ENCODE peak calls at places on chromosomes 6 and 20, in ten cellular contexts. I is brain microvascular endothelial cell, W is right lobe of liver, K is coronary artery, L is A549, U is AG09309, Y is upper lobe of right lung, O is HCT116, R is B cell, F is astrocyte of the cerebellum. M is an unnamed sample.

GRCh38 chr6:162211777-162212176 is 515.8 kb downstream of the PRKN start:
- DNase-seq in I (no peak), W (no peak), K (no peak), L (no peak), U (no peak), Y (no peak), O (no peak), R (no peak), F (no peak), M (no peak)

GRCh38 chr6:20919677-20920385 is 385.6 kb downstream of the CDKAL1 start:
- DNase-seq in I (peak), W (no peak), K (no peak), L (no peak), U (no peak), Y (no peak), O (no peak), R (no peak), F (no peak), M (no peak)

GRCh38 chr6:41700577-41701347 is 34.6 kb downstream of the TFEB start:
- DNase-seq in I (no peak), W (no peak), K (no peak), L (no peak), U (no peak), Y (no peak), O (no peak), R (no peak), F (no peak), M (no peak)

GRCh38 chr6:48835421-48835958 is 627.6 kb downstream of the MMUT start:
- DNase-seq in I (no peak), W (no peak), K (no peak), L (no peak), U (no peak), Y (no peak), O (no peak), R (no peak), F (no peak), M (no peak)

GRCh38 chr6:15843764-15844163 is 180.9 kb upstream of the DTNBP1 start:
- DNase-seq in I (no peak), W (no peak), K (no peak), L (no peak), U (no peak), Y (no peak), O (no peak), R (no peak), F (no peak), M (no peak)

GRCh38 chr6:25094726-25095125 is 159.0 kb upstream of the RIPOR2 start:
- DNase-seq in I (no peak), W (no peak), K (no peak), L (no peak), U (no peak), Y (no peak), O (no peak), R (no peak), F (no peak), M (no peak)

GRCh38 chr6:134436281-134436815 is 118.4 kb upstream of the SGK1 start:
- DNase-seq in I (peak), W (no peak), K (no peak), L (peak), U (peak), Y (no peak), O (peak), R (peak), F (peak), M (no peak)

GRCh38 chr20:53735536-53736050 is 142.0 kb upstream of the ZNF217 start:
- DNase-seq in I (peak), W (no peak), K (no peak), L (peak), U (peak), Y (no peak), O (no peak), R (no peak), F (peak), M (no peak)

GRCh38 chr6:131811510-131811909 is 3.7 kb downstream of the ENPP1 start:
- DNase-seq in I (no peak), W (no peak), K (no peak), L (no peak), U (no peak), Y (no peak), O (no peak), R (no peak), F (no peak), M (no peak)

GRCh38 chr6:131807321-131807643 is 538 bp upstream of the ENPP1 start:
- DNase-seq in I (no peak), W (no peak), K (no peak), L (no peak), U (no peak), Y (no peak), O (no peak), R (no peak), F (no peak), M (no peak)

GRCh38 chr6:131808460-131809269 is 845 bp downstream of the ENPP1 start:
- DNase-seq in I (no peak), W (no peak), K (no peak), L (no peak), U (no peak), Y (no peak), O (no peak), R (peak), F (no peak), M (no peak)

GRCh38 chr6:131803007-131803769 is 4.6 kb upstream of the ENPP1 start:
- DNase-seq in I (no peak), W (no peak), K (no peak), L (no peak), U (no peak), Y (no peak), O (no peak), R (no peak), F (no peak), M (no peak)

GRCh38 chr6:131807644-131808459 is at the start of gene ENPP1:
- DNase-seq in I (no peak), W (peak), K (peak), L (peak), U (no peak), Y (peak), O (peak), R (peak), F (no peak), M (peak)
- TF ChIP-seq CTCF in I (peak), W (peak), K (no peak), L (peak), U (peak), Y (peak), O (no peak), R (no peak), F (peak), M (peak)

GRCh38 chr20:17281478-17281877 is 54.6 kb downstream of the PCSK2 start:
- DNase-seq in I (no peak), W (no peak), K (no peak), L (peak), U (no peak), Y (no peak), O (peak), R (no peak), F (no peak), M (no peak)
- TF ChIP-seq CTCF in I (peak), W (peak), K (no peak), L (peak), U (peak), Y (peak), O (no peak), R (no peak), F (peak), M (peak)

GRCh38 chr6:79426625-79427278 is 110.5 kb downstream of the LCA5 start:
- DNase-seq in I (no peak), W (no peak), K (no peak), L (no peak), U (no peak), Y (no peak), O (no peak), R (no peak), F (no peak), M (no peak)

GRCh38 chr6:79432726-79433125 is 104.5 kb downstream of the LCA5 start:
- DNase-seq in I (peak), W (no peak), K (no peak), L (no peak), U (no peak), Y (no peak), O (no peak), R (no peak), F (no peak), M (no peak)

GRCh38 chr6:79430913-79431312 is 106.3 kb downstream of the LCA5 start:
- DNase-seq in I (no peak), W (no peak), K (no peak), L (no peak), U (no peak), Y (no peak), O (no peak), R (no peak), F (no peak), M (no peak)

GRCh38 chr6:79427721-79428120 is 109.5 kb downstream of the LCA5 start:
- DNase-seq in I (peak), W (no peak), K (no peak), L (no peak), U (no peak), Y (no peak), O (no peak), R (no peak), F (no peak), M (no peak)

DNA sequence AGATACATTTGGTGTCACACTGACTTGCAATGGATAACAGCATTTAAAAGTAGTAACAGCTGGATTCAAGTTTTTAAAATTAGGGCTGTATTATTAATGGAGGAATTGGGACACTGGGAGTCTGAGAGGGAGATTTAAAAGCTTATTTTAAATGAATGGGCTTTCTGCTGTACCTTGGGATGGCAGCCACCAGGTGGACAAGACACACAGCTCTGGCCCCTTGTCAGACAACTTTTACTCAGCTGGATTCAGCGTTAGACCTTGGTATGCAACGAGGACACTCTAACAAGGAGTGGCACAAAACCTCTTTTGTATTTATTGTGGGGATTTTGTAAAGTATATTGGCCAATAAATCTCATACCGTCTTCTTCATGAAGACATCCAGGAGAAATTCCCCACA is 105.8 kb downstream of the LCA5 start:
- DNase-seq in I (no peak), W (no peak), K (no peak), L (peak), U (no peak), Y (no peak), O (no peak), R (no peak), F (no peak), M (no peak)
- TF ChIP-seq CTCF in I (peak), W (no peak), K (no peak), L (no peak), U (peak), Y (peak), O (no peak), R (no peak), F (no peak), M (peak)

GRCh38 chr20:18018100-18018499 is 39.6 kb downstream of the OVOL2 start:
- DNase-seq in I (no peak), W (no peak), K (no peak), L (no peak), U (no peak), Y (no peak), O (no peak), R (no peak), F (no peak), M (no peak)

GRCh38 chr20:18024606-18025127 is 33.0 kb downstream of the OVOL2 start:
- DNase-seq in I (no peak), W (no peak), K (no peak), L (no peak), U (no peak), Y (no peak), O (no peak), R (no peak), F (no peak), M (no peak)

GRCh38 chr20:18016772-18017171 is 40.9 kb downstream of the OVOL2 start:
- DNase-seq in I (no peak), W (no peak), K (no peak), L (no peak), U (no peak), Y (no peak), O (no peak), R (no peak), F (no peak), M (no peak)

GRCh38 chr20:18019068-18019467 is 38.6 kb downstream of the OVOL2 start:
- DNase-seq in I (peak), W (no peak), K (no peak), L (peak), U (no peak), Y (no peak), O (no peak), R (no peak), F (no peak), M (no peak)

DNA sequence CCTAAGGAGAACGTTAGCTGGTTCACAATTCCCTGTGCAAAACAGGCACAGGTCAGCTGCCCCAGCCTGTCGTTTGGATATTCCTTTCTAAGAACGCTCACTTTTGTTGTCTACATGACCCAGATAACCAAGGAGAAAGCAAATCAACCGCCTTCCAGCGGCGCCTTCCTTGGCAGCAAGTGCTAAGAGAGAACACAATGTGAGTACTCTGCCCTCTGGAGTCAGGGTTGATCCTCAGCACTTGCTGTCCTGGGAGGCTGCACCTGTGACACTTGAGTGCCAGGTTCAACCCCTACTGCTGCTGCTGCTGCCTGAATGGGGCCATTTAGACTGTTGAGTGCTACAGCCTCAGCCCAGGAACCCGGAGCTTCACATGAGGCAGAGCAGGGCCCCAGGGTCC is 36.8 kb downstream of the OVOL2 start:
- DNase-seq in I (no peak), W (no peak), K (no peak), L (no peak), U (no peak), Y (no peak), O (no peak), R (no peak), F (no peak), M (no peak)
- TF ChIP-seq CTCF in I (no peak), W (no peak), K (no peak), L (no peak), U (no peak), Y (no peak), O (no peak), R (no peak), F (no peak), M (no peak)

GRCh38 chr20:43655937-43656336 is 11.0 kb upstream of the MYBL2 start:
- DNase-seq in I (no peak), W (no peak), K (no peak), L (no peak), U (no peak), Y (no peak), O (no peak), R (no peak), F (no peak), M (no peak)

GRCh38 chr20:43653966-43654365 is 12.9 kb upstream of the MYBL2 start:
- DNase-seq in I (no peak), W (no peak), K (no peak), L (no peak), U (no peak), Y (no peak), O (no peak), R (no peak), F (no peak), M (no peak)

GRCh38 chr20:43658068-43658722 is 8.7 kb upstream of the MYBL2 start:
- DNase-seq in I (no peak), W (no peak), K (no peak), L (peak), U (no peak), Y (no peak), O (no peak), R (no peak), F (no peak), M (no peak)

GRCh38 chr20:43662943-43663655 is 3.8 kb upstream of the MYBL2 start:
- DNase-seq in I (no peak), W (no peak), K (no peak), L (peak), U (no peak), Y (no peak), O (no peak), R (no peak), F (no peak), M (no peak)

DNA sequence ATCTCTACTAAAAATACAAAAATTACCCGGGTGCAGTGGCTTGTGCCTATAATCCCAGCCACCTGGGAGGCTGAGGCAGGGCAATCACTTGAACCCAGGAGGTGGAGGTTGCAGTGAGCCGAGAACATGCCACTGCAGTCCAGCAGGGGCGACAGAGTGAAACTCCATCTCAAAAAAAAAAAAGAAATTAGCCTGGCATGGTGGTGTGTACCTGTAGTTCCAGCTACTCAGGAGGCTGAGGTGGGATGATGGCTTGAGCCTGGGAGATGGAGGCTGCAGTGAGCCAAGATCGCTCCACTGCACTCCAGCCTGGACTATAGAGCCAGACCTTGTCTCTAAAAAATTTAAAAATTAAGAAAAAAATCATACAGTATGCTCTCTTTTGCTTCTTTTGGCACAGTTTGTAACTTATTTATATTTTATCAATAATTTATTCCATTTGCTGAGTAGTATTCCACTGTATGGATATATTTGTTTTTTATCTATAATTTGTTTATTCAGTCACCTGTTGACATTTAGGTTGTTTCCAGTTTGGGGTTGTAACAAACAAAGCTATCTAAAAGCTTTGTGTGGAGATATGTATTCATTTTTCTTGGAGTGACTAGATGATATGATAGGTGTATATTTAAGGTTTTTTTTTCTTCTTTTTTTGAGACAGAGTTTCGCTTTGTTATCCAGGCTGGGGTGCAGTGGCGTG is 8.0 kb upstream of the MYBL2 start:
- DNase-seq in I (no peak), W (no peak), K (no peak), L (peak), U (no peak), Y (no peak), O (no peak), R (no peak), F (no peak), M (no peak)
- TF ChIP-seq CTCF in I (peak), W (no peak), K (no peak), L (no peak), U (no peak), Y (no peak), O (no peak), R (no peak), F (no peak), M (no peak)

GRCh38 chr6:77448546-77448945 is 14.7 kb downstream of the HTR1B start:
- DNase-seq in I (no peak), W (no peak), K (no peak), L (no peak), U (no peak), Y (no peak), O (no peak), R (no peak), F (no peak), M (no peak)

GRCh38 chr6:77447254-77447653 is 16.0 kb downstream of the HTR1B start:
- DNase-seq in I (no peak), W (no peak), K (no peak), L (no peak), U (no peak), Y (no peak), O (no peak), R (no peak), F (no peak), M (no peak)

GRCh38 chr6:77454386-77454785 is 8.9 kb downstream of the HTR1B start:
- DNase-seq in I (no peak), W (no peak), K (no peak), L (no peak), U (no peak), Y (no peak), O (no peak), R (no peak), F (no peak), M (no peak)

GRCh38 chr6:77451466-77451865 is 11.8 kb downstream of the HTR1B start:
- DNase-seq in I (no peak), W (no peak), K (no peak), L (no peak), U (no peak), Y (no peak), O (no peak), R (no peak), F (no peak), M (no peak)

DNA sequence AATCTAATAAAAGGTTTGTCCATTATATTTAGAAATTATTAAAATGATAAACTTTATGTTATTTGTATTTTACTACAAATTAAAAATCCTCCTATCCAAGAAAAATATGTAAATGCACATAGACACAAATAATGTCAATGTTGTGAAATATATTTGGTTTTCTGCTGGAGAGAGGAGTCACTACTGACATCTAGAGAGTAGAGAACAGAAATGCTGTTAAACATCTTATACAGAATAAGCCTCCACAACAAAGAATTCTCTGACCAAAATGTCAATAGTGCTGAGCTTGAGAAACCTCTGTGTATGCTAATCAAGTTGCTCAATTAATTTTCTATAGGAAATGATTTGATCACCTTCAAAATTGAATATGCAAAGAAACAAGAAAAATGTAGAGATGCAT is 12.4 kb downstream of the HTR1B start:
- DNase-seq in I (no peak), W (no peak), K (no peak), L (no peak), U (no peak), Y (no peak), O (no peak), R (no peak), F (no peak), M (no peak)
- TF ChIP-seq CTCF in I (peak), W (no peak), K (no peak), L (no peak), U (peak), Y (no peak), O (peak), R (no peak), F (no peak), M (peak)

GRCh38 chr6:127120109-127120786 is 1.8 kb downstream of the RSPO3 start:
- DNase-seq in I (no peak), W (no peak), K (no peak), L (peak), U (no peak), Y (peak), O (no peak), R (no peak), F (no peak), M (no peak)

GRCh38 chr6:127118505-127119360 is at the start of gene RSPO3:
- DNase-seq in I (peak), W (peak), K (no peak), L (peak), U (no peak), Y (peak), O (no peak), R (no peak), F (no peak), M (no peak)

GRCh38 chr6:127121637-127121960 is 3.1 kb downstream of the RSPO3 start:
- DNase-seq in I (no peak), W (no peak), K (no peak), L (no peak), U (no peak), Y (no peak), O (no peak), R (no peak), F (no peak), M (no peak)

GRCh38 chr6:127119361-127120108 is 1.1 kb downstream of the RSPO3 start:
- DNase-seq in I (no peak), W (peak), K (no peak), L (no peak), U (no peak), Y (peak), O (no peak), R (no peak), F (no peak), M (no peak)

GRCh38 chr6:127120787-127121636 is 2.5 kb downstream of the RSPO3 start:
- DNase-seq in I (peak), W (peak), K (no peak), L (peak), U (peak), Y (peak), O (peak), R (peak), F (peak), M (peak)
- TF ChIP-seq CTCF in I (peak), W (peak), K (no peak), L (peak), U (peak), Y (peak), O (peak), R (peak), F (peak), M (peak)